ENCODE peak calls at places on chromosomes 1 and 21, in seven cellular contexts. One of them, this sample, is unnamed.

GRCh38 chr1:119260504-119260903 is 108.1 kb upstream of the HAO2 start:
- DNase-seq in transverse colon: no peak
- DNase-seq in HCT116: no peak
- DNase-seq in suprapubic skin: no peak
- DNase-seq in endothelial cell of umbilical vein: no peak
- DNase-seq in K562: no peak
- DNase-seq in stomach: no peak
- DNase-seq in this sample: no peak

GRCh38 chr1:110245876-110246620 is 35.9 kb downstream of the KCNC4 start:
- DNase-seq in stomach: no peak
- DNase-seq in transverse colon: no peak
- DNase-seq in endothelial cell of umbilical vein: no peak
- DNase-seq in suprapubic skin: no peak
- DNase-seq in K562: no peak
- DNase-seq in HCT116: no peak
- DNase-seq in this sample: peak; percentile 16

GRCh38 chr1:25804244-25804963 is 4.4 kb downstream of the SELENON start:
- DNase-seq in endothelial cell of umbilical vein: peak; percentile 34
- DNase-seq in HCT116: no peak
- DNase-seq in K562: no peak
- DNase-seq in suprapubic skin: no peak
- DNase-seq in transverse colon: no peak
- DNase-seq in stomach: no peak
- DNase-seq in this sample: no peak

GRCh38 chr1:192550922-192551534 is 24.5 kb upstream of the RGS1 start:
- DNase-seq in transverse colon: no peak
- DNase-seq in suprapubic skin: no peak
- DNase-seq in HCT116: peak; percentile 16
- DNase-seq in endothelial cell of umbilical vein: peak; percentile 33
- DNase-seq in K562: no peak
- DNase-seq in stomach: no peak
- DNase-seq in this sample: no peak

GRCh38 chr21:25080161-25080560 is 527.1 kb downstream of the MRPL39 start:
- DNase-seq in stomach: no peak
- DNase-seq in suprapubic skin: no peak
- DNase-seq in HCT116: no peak
- DNase-seq in endothelial cell of umbilical vein: no peak
- DNase-seq in K562: no peak
- DNase-seq in transverse colon: no peak
- DNase-seq in this sample: no peak

GRCh38 chr1:12383786-12384185 is 154.0 kb downstream of the VPS13D start:
- DNase-seq in K562: no peak
- DNase-seq in HCT116: no peak
- DNase-seq in stomach: no peak
- DNase-seq in endothelial cell of umbilical vein: no peak
- DNase-seq in suprapubic skin: no peak
- DNase-seq in transverse colon: no peak
- DNase-seq in this sample: no peak

GRCh38 chr1:99728494-99729235 is 37.8 kb downstream of the FRRS1 start:
- DNase-seq in K562: peak; percentile 21
- DNase-seq in endothelial cell of umbilical vein: peak; percentile 74
- DNase-seq in stomach: no peak
- DNase-seq in suprapubic skin: no peak
- DNase-seq in transverse colon: no peak
- DNase-seq in HCT116: peak; percentile 41
- DNase-seq in this sample: no peak

GRCh38 chr1:2073382-2074230 is 23.4 kb downstream of the PRKCZ start:
- DNase-seq in stomach: no peak
- DNase-seq in suprapubic skin: no peak
- DNase-seq in K562: peak; percentile 25
- DNase-seq in HCT116: no peak
- DNase-seq in transverse colon: no peak
- DNase-seq in endothelial cell of umbilical vein: no peak
- DNase-seq in this sample: no peak

GRCh38 chr1:202411421-202411820 is 62.9 kb downstream of the PPP1R12B start:
- DNase-seq in suprapubic skin: no peak
- DNase-seq in K562: no peak
- DNase-seq in transverse colon: no peak
- DNase-seq in endothelial cell of umbilical vein: no peak
- DNase-seq in HCT116: no peak
- DNase-seq in stomach: no peak
- DNase-seq in this sample: no peak

GRCh38 chr1:84192681-84193080 is 48.6 kb downstream of the PRKACB start:
- DNase-seq in K562: no peak
- DNase-seq in stomach: no peak
- DNase-seq in endothelial cell of umbilical vein: no peak
- DNase-seq in transverse colon: no peak
- DNase-seq in suprapubic skin: no peak
- DNase-seq in HCT116: no peak
- DNase-seq in this sample: no peak

GRCh38 chr1:58786184-58786926 is 2.5 kb upstream of the JUN start:
- DNase-seq in endothelial cell of umbilical vein: peak; percentile 49
- DNase-seq in stomach: no peak
- DNase-seq in suprapubic skin: no peak
- DNase-seq in HCT116: no peak
- DNase-seq in K562: no peak
- DNase-seq in transverse colon: no peak
- DNase-seq in this sample: no peak

GRCh38 chr1:206535853-206536188 is 28.5 kb downstream of the RASSF5 start:
- DNase-seq in HCT116: no peak
- DNase-seq in suprapubic skin: peak; percentile 51
- DNase-seq in transverse colon: peak; percentile 23
- DNase-seq in K562: no peak
- DNase-seq in stomach: peak; percentile 90
- DNase-seq in endothelial cell of umbilical vein: no peak
- DNase-seq in this sample: peak; percentile 20

GRCh38 chr1:90067194-90067593 is 72.3 kb downstream of the ZNF326 start:
- DNase-seq in suprapubic skin: no peak
- DNase-seq in transverse colon: no peak
- DNase-seq in endothelial cell of umbilical vein: no peak
- DNase-seq in stomach: no peak
- DNase-seq in K562: no peak
- DNase-seq in HCT116: no peak
- DNase-seq in this sample: no peak

GRCh38 chr21:36882776-36883175 is 83.7 kb downstream of the HLCS start:
- DNase-seq in suprapubic skin: no peak
- DNase-seq in HCT116: no peak
- DNase-seq in endothelial cell of umbilical vein: no peak
- DNase-seq in K562: no peak
- DNase-seq in stomach: no peak
- DNase-seq in transverse colon: no peak
- DNase-seq in this sample: no peak

GRCh38 chr1:53572061-53572801 is 113.0 kb downstream of the DMRTB1 start:
- DNase-seq in transverse colon: peak; percentile 10
- DNase-seq in K562: no peak
- DNase-seq in stomach: no peak
- DNase-seq in endothelial cell of umbilical vein: no peak
- DNase-seq in HCT116: peak; percentile 15
- DNase-seq in suprapubic skin: peak; percentile 60
- DNase-seq in this sample: peak; percentile 51

GRCh38 chr1:108107658-108108057 is 92.5 kb downstream of the SLC25A24 start:
- DNase-seq in HCT116: no peak
- DNase-seq in K562: peak; percentile 30
- DNase-seq in stomach: no peak
- DNase-seq in transverse colon: no peak
- DNase-seq in endothelial cell of umbilical vein: no peak
- DNase-seq in suprapubic skin: no peak
- DNase-seq in this sample: no peak

GRCh38 chr1:174191255-174191906 is 32.1 kb downstream of the RABGAP1L start:
- DNase-seq in transverse colon: no peak
- DNase-seq in endothelial cell of umbilical vein: peak; percentile 10
- DNase-seq in suprapubic skin: no peak
- DNase-seq in HCT116: no peak
- DNase-seq in stomach: no peak
- DNase-seq in K562: no peak
- DNase-seq in this sample: no peak

GRCh38 chr1:89005286-89006151 is 13.1 kb upstream of the KYAT3 start:
- DNase-seq in K562: no peak
- DNase-seq in endothelial cell of umbilical vein: no peak
- DNase-seq in suprapubic skin: no peak
- DNase-seq in HCT116: no peak
- DNase-seq in stomach: no peak
- DNase-seq in transverse colon: peak; percentile 30
- DNase-seq in this sample: no peak

GRCh38 chr1:75723989-75724471 is 479 bp upstream of the ACADM start:
- DNase-seq in stomach: peak; percentile 80
- DNase-seq in endothelial cell of umbilical vein: peak; percentile 77
- DNase-seq in suprapubic skin: peak; percentile 89
- DNase-seq in HCT116: peak; percentile 49
- DNase-seq in transverse colon: peak; percentile 89
- DNase-seq in K562: peak; percentile 94
- DNase-seq in this sample: peak; percentile 95
- TF ChIP-seq POLR2A in stomach: no peak
- TF ChIP-seq POLR2A in endothelial cell of umbilical vein: no peak
- TF ChIP-seq POLR2A in suprapubic skin: no peak
- TF ChIP-seq POLR2A in HCT116: no peak
- TF ChIP-seq POLR2A in transverse colon: no peak
- TF ChIP-seq POLR2A in K562: no peak
- TF ChIP-seq POLR2A in this sample: no peak

DNA sequence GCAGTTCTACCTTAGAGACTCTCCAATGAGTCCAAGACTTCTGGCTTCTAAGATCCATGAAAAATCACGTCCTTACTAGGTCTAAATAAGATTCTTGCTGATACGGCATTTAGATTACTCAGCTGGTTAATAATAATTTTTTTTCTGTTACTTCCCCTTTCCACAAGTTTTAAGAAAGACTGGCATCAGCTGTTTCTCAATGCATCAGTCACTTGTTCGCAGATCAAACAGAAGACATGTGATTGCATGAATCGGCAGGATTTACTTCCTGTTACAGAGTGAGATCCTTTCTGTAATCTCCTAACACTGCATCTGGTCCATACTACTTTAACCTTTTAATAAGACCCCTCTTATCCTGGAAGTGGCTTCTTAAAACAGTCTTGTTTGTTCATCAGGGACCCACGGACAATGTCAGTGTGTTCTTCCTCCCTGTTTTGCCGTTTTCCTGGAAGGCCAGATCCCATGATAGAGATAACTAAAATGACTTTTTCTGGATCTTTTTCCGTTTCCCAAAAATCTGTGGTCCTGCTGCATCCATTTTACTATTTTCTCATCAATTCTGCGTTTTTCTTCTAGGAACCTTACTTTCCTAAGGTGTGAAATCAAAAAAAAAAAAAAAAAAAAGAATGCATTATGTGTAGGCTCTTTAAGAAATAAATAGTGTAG is 6.1 kb downstream of the NPL start:
- DNase-seq in HCT116: no peak
- DNase-seq in transverse colon: no peak
- DNase-seq in suprapubic skin: no peak
- DNase-seq in endothelial cell of umbilical vein: no peak
- DNase-seq in stomach: no peak
- DNase-seq in K562: peak; percentile 63
- DNase-seq in this sample: no peak
- H3K4me1 ChIP-seq in HCT116: no peaks in the 10 kb centered on the region
- H3K4me1 ChIP-seq in transverse colon: no peaks in the 10 kb centered on the region
- H3K4me1 ChIP-seq in suprapubic skin: peaks cover 11% of the 10 kb centered on the region
- H3K4me1 ChIP-seq in endothelial cell of umbilical vein: no peaks in the 10 kb centered on the region
- H3K4me1 ChIP-seq in stomach: peaks cover 19% of the 10 kb centered on the region
- H3K4me1 ChIP-seq in K562: peaks cover 45% of the 10 kb centered on the region
- H3K4me1 ChIP-seq in this sample: peaks cover 12% of the 10 kb centered on the region

GRCh38 chr1:155909894-155910293 is 1.3 kb downstream of the RIT1 start:
- DNase-seq in K562: peak; percentile 68
- DNase-seq in transverse colon: no peak
- DNase-seq in stomach: peak; percentile 28
- DNase-seq in HCT116: no peak
- DNase-seq in endothelial cell of umbilical vein: peak; percentile 52
- DNase-seq in suprapubic skin: no peak
- DNase-seq in this sample: no peak
- TF ChIP-seq POLR2AphosphoS5 in K562: no peak
- TF ChIP-seq POLR2AphosphoS5 in transverse colon: no peak
- TF ChIP-seq POLR2AphosphoS5 in stomach: peak; percentile 59
- TF ChIP-seq POLR2AphosphoS5 in HCT116: no peak
- TF ChIP-seq POLR2AphosphoS5 in endothelial cell of umbilical vein: no peak
- TF ChIP-seq POLR2AphosphoS5 in suprapubic skin: no peak
- TF ChIP-seq POLR2AphosphoS5 in this sample: no peak

DNA sequence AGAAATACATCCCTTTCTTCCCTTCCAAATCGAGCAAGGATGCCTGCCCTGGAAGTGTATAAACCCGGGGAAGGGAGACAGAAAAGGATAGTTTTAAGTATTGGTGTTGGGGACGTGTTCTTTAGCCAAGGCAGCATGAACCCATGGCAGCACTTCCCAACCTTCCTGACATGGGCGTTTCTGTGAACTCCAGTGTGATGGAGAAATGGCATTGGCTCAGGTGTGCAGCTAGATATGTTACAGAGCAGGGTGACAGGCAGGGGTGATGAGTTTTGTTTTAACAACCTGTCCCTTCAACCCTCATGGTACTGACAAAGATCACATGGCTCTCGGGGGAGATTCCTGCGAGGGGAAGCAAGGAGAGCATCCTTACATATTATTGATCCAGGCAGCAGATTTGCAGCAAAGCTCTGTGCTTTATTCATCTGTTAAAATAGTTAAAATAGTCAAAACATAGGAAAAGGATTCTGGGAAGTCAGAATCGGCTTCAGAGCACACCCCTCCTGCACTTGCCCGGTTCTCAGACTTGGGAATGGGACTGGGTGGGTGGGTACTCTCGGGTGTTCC is 4.0 kb downstream of the MX1 start:
- DNase-seq in transverse colon: no peak
- DNase-seq in K562: no peak
- DNase-seq in suprapubic skin: no peak
- DNase-seq in stomach: no peak
- DNase-seq in HCT116: no peak
- DNase-seq in endothelial cell of umbilical vein: no peak
- DNase-seq in this sample: no peak
- TF ChIP-seq POLR2A in transverse colon: no peak
- TF ChIP-seq POLR2A in K562: no peak
- TF ChIP-seq POLR2A in suprapubic skin: no peak
- TF ChIP-seq POLR2A in stomach: no peak
- TF ChIP-seq POLR2A in HCT116: no peak
- TF ChIP-seq POLR2A in endothelial cell of umbilical vein: no peak
- TF ChIP-seq POLR2A in this sample: no peak

GRCh38 chr1:1068077-1068373 is 6.1 kb downstream of the RNF223 start:
- DNase-seq in stomach: no peak
- DNase-seq in HCT116: no peak
- DNase-seq in suprapubic skin: no peak
- DNase-seq in endothelial cell of umbilical vein: no peak
- DNase-seq in transverse colon: no peak
- DNase-seq in K562: peak; percentile 72
- DNase-seq in this sample: no peak

GRCh38 chr1:1066403-1067283 is 7.5 kb downstream of the RNF223 start:
- DNase-seq in suprapubic skin: no peak
- DNase-seq in HCT116: no peak
- DNase-seq in endothelial cell of umbilical vein: no peak
- DNase-seq in transverse colon: no peak
- DNase-seq in stomach: no peak
- DNase-seq in K562: no peak
- DNase-seq in this sample: no peak

GRCh38 chr1:1069061-1069710 is 4.9 kb downstream of the RNF223 start:
- DNase-seq in transverse colon: peak; percentile 92
- DNase-seq in K562: peak; percentile 92
- DNase-seq in endothelial cell of umbilical vein: peak; percentile 40
- DNase-seq in suprapubic skin: no peak
- DNase-seq in stomach: peak; percentile 90
- DNase-seq in HCT116: peak; percentile 65
- DNase-seq in this sample: peak; percentile 95

GRCh38 chr1:1068374-1069060 is 5.6 kb downstream of the RNF223 start:
- DNase-seq in K562: peak; percentile 51
- DNase-seq in stomach: peak; percentile 91
- DNase-seq in transverse colon: peak; percentile 88
- DNase-seq in endothelial cell of umbilical vein: no peak
- DNase-seq in suprapubic skin: no peak
- DNase-seq in HCT116: no peak
- DNase-seq in this sample: peak; percentile 91

GRCh38 chr1:1067284-1068076 is 6.6 kb downstream of the RNF223 start:
- DNase-seq in transverse colon: peak; percentile 28
- DNase-seq in K562: no peak
- DNase-seq in HCT116: no peak
- DNase-seq in stomach: peak; percentile 76
- DNase-seq in suprapubic skin: no peak
- DNase-seq in endothelial cell of umbilical vein: no peak
- DNase-seq in this sample: no peak
- H3K4me1 ChIP-seq in transverse colon: peaks cover 29% of the 10 kb centered on the region
- H3K4me1 ChIP-seq in K562: peaks cover 40% of the 10 kb centered on the region
- H3K4me1 ChIP-seq in HCT116: peaks cover 31% of the 10 kb centered on the region
- H3K4me1 ChIP-seq in stomach: peaks cover 59% of the 10 kb centered on the region
- H3K4me1 ChIP-seq in suprapubic skin: peaks cover 42% of the 10 kb centered on the region
- H3K4me1 ChIP-seq in endothelial cell of umbilical vein: peaks cover 8% of the 10 kb centered on the region
- H3K4me1 ChIP-seq in this sample: peaks cover 49% of the 10 kb centered on the region

This sample was measured in spleen.